ENCODE peak calls at places on chromosome 20, in seven cellular contexts. U, Y, C, A, T, W and Q are unnamed samples.

GRCh38 chr20:9476637-9477036 is 37.8 kb upstream of the LAMP5 start:
- DNase-seq in U (no peak), Y (no peak), C (no peak), A (no peak), T (no peak), W (no peak), Q (no peak)

GRCh38 chr20:14355791-14356190 is 18.4 kb upstream of the FLRT3 start:
- DNase-seq in U (no peak), Y (no peak), C (no peak), A (no peak), T (no peak), W (no peak), Q (no peak)

GRCh38 chr20:23363257-23363649 is 1.3 kb downstream of the GZF1 start:
- DNase-seq in U (no peak), Y (no peak), C (no peak), A (no peak), T (no peak), W (peak; percentile 67), Q (no peak)

GRCh38 chr20:19492937-19493336 is 265.1 kb upstream of the RIN2 start:
- DNase-seq in U (no peak), Y (no peak), C (no peak), A (no peak), T (no peak), W (no peak), Q (no peak)

GRCh38 chr20:6519556-6519955 is 247.9 kb upstream of the BMP2 start:
- DNase-seq in U (no peak), Y (no peak), C (no peak), A (no peak), T (no peak), W (no peak), Q (no peak)

GRCh38 chr20:50580016-50580747 is 70.0 kb downstream of the PTPN1 start:
- DNase-seq in U (peak; percentile 38), Y (peak; percentile 72), C (peak; percentile 42), A (peak; percentile 70), T (peak; percentile 71), W (peak; percentile 88), Q (peak; percentile 84)

GRCh38 chr20:40952231-40952630 is 76.4 kb upstream of the TOP1 start:
- DNase-seq in U (no peak), Y (no peak), C (no peak), A (no peak), T (no peak), W (no peak), Q (no peak)

GRCh38 chr20:10864076-10864672 is 190.4 kb upstream of the JAG1 start:
- DNase-seq in U (no peak), Y (peak; percentile 55), C (peak; percentile 16), A (peak; percentile 86), T (peak; percentile 81), W (no peak), Q (peak; percentile 86)

GRCh38 chr20:13017883-13018535 is 9.2 kb downstream of the SPTLC3 start:
- DNase-seq in U (no peak), Y (no peak), C (no peak), A (no peak), T (no peak), W (no peak), Q (no peak)

GRCh38 chr20:57409316-57409671 is 18.1 kb downstream of the RBM38 start:
- DNase-seq in U (no peak), Y (no peak), C (no peak), A (no peak), T (no peak), W (peak; percentile 45), Q (no peak)

GRCh38 chr20:1391640-1392442 is 1.0 kb downstream of the FKBP1A start:
- DNase-seq in U (no peak), Y (peak; percentile 55), C (no peak), A (no peak), T (no peak), W (peak; percentile 57), Q (no peak)

GRCh38 chr20:54092021-54092420 is 21.6 kb upstream of the BCAS1 start:
- DNase-seq in U (no peak), Y (no peak), C (no peak), A (no peak), T (no peak), W (no peak), Q (no peak)

GRCh38 chr20:17662333-17663039 is 19.6 kb downstream of the RRBP1 start:
- DNase-seq in U (no peak), Y (peak; percentile 70), C (no peak), A (peak; percentile 26), T (no peak), W (no peak), Q (no peak)

GRCh38 chr20:39049684-39050554 is 87.8 kb downstream of the DHX35 start:
- DNase-seq in U (peak; percentile 76), Y (peak; percentile 86), C (peak; percentile 40), A (peak; percentile 84), T (peak; percentile 75), W (peak; percentile 85), Q (peak; percentile 68)

GRCh38 chr20:5181955-5182354 is 55.1 kb downstream of the CDS2 start:
- DNase-seq in U (no peak), Y (no peak), C (no peak), A (no peak), T (no peak), W (no peak), Q (no peak)

GRCh38 chr20:23441850-23442313 is 2.4 kb downstream of the CSTL1 start:
- DNase-seq in U (peak; percentile 46), Y (peak; percentile 69), C (peak; percentile 69), A (peak; percentile 59), T (peak; percentile 62), W (peak; percentile 61), Q (peak; percentile 60)

GRCh38 chr20:47013606-47014005 is 119.0 kb downstream of the EYA2 start:
- DNase-seq in U (no peak), Y (no peak), C (no peak), A (no peak), T (no peak), W (no peak), Q (no peak)

GRCh38 chr20:14991023-14991422 is 653.6 kb upstream of the FLRT3 start:
- DNase-seq in U (no peak), Y (no peak), C (no peak), A (no peak), T (no peak), W (no peak), Q (no peak)

GRCh38 chr20:53865905-53866786 is 204.2 kb downstream of the BCAS1 start:
- DNase-seq in U (no peak), Y (no peak), C (no peak), A (peak; percentile 53), T (peak; percentile 74), W (no peak), Q (peak; percentile 30)

DNA sequence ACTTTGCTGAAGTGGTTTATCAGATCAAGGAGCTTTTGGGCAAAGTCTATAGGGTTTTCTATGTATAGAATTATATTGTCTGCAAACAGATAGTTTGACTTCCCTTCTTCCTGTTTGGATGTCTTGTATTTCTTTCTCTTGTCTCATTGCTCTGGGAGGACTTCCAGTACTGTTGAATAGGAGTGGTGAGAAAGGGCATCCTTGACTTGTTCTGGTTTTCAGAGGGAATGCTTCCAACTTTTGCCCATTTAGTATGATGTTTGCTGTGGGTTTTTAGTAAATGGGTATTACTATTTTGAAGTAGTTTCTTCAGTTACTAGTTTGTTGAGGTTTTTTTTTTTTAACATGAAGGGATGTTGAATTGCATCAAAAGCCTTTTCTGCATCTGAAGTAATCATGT is 36.1 kb downstream of the KCNS1 start:
- DNase-seq in U (no peak), Y (no peak), C (no peak), A (no peak), T (no peak), W (no peak), Q (no peak)
- H3K27ac ChIP-seq in U (no peak overlapping the region), Y (no peak overlapping the region), C (no peak overlapping the region), A (no peak overlapping the region), T (no peak overlapping the region), W (no peak overlapping the region), Q (no peak overlapping the region)

DNA sequence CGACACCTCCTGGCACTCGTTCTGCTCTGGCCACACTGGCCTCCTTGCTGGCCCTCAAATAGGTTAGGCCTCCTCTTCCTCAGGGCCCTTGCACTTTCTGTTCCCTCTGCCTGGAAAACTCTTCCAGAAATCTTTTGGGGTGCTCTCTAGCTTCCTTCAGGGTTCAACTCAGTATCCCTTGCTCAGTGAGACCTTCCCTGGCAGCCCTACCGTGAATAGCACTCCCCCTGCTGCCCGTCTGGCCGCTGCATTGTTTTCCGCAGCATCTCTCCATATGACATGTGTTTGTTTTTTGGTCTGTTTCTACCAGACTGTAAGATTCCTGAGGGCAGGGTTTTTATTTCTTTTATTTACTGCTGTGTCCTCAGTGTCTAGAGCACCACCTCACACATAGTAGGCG is 6.7 kb downstream of the DDX27 start:
- DNase-seq in U (no peak), Y (no peak), C (no peak), A (no peak), T (no peak), W (no peak), Q (no peak)
- H3K36me3 ChIP-seq in U (peaks cover 50% of the 10 kb centered on the region), Y (peaks cover 10% of the 10 kb centered on the region), C (peaks cover 64% of the 10 kb centered on the region), A (peaks cover 75% of the 10 kb centered on the region), T (peaks cover 48% of the 10 kb centered on the region), W (peaks cover 13% of the 10 kb centered on the region), Q (no peaks in the 10 kb centered on the region)

GRCh38 chr20:63885264-63886053 is 9.5 kb upstream of the DNAJC5 start:
- DNase-seq in U (no peak), Y (no peak), C (no peak), A (peak; percentile 34), T (peak; percentile 45), W (no peak), Q (no peak)
- H3K27ac ChIP-seq in U (no peak overlapping the region), Y (no peak overlapping the region), C (peak overlapping the region; percentile 14), A (no peak overlapping the region), T (peak overlapping the region; percentile 38), W (peak overlapping the region; percentile 79), Q (no peak overlapping the region)

DNA sequence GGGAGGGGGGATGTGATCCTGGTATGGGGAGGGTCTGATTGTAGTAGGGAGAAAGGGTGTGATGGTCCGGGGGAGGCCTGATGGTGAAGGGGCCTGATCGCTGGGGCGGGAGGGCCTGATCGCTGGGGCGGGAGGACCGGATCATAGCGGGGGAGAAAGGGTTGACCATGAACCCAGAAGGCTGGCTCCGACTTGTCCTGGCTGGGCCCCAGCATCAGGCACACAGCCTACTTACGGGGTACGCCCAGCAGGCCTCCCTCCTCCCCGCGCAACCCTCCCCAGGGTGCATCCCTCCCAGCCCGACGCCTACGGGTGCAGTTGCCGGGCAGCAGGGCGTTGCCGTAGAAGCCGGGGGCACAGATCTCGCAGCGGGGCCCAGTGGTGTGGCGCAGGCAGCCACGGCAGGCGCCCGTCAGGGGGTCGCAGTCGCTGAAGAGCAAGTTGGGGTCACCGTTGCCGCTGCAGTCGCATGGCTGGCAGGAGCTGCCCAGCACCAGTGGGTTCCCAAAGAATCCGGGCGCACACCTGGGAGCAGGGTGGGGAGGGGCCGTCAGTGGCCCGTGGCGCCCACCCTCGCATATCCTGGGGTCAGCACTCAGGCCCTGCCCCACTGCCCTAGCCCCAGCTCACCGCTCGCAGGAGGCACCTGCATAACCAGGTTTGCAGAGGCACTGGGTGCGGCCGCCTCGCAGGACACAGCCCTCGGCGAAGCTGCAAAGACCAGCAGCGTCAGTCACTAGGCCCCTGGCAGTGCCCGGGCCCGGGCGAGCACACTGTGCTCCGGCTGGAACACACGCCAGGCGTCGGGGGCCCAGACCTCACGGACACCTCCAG is 20.6 kb downstream of the ADRM1 start:
- DNase-seq in U (no peak), Y (no peak), C (no peak), A (no peak), T (no peak), W (no peak), Q (no peak)
- H3K36me3 ChIP-seq in U (no peaks in the 10 kb centered on the region), Y (no peaks in the 10 kb centered on the region), C (peaks cover 6% of the 10 kb centered on the region), A (no peaks in the 10 kb centered on the region), T (peaks cover 13% of the 10 kb centered on the region), W (no peaks in the 10 kb centered on the region), Q (no peaks in the 10 kb centered on the region)